ENCODE peak calls at places on chromosomes 4 and X, in seven cellular contexts. R is RWPE1, K is small intestine, C is fibroblast of the conjunctiva, U is NCI-H1694 treated with DMSO at 0.1 percent for 48 hours, G is NCI-H1417, P is tibial artery. H is an unnamed sample.
A peak's percentile ranks its signal among the peaks of the same experiment; 100 is the strongest.

GRCh38 chr4:113574636-113575103 is 186.9 kb downstream of the CAMK2D start:
- DNase-seq in R (no peak), K (no peak), C (peak; percentile 71), U (peak; percentile 51), G (no peak), P (no peak), H (no peak)

GRCh38 chr4:81565137-81565870 is 93.6 kb upstream of the RASGEF1B start:
- DNase-seq in R (no peak), K (peak; percentile 56), C (no peak), U (no peak), G (no peak), P (peak; percentile 89), H (peak; percentile 29)

GRCh38 chrX:459611-460010 is 72.9 kb upstream of the PPP2R3B start:
- DNase-seq in R (no peak), K (no peak), C (no peak), U (no peak), G (no peak), P (no peak), H (no peak)

GRCh38 chr4:125433453-125433852 is 118.7 kb downstream of the FAT4 start:
- DNase-seq in R (no peak), K (no peak), C (peak; percentile 2), U (no peak), G (no peak), P (no peak), H (no peak)

GRCh38 chr4:72360075-72360474 is 208.9 kb downstream of the ADAMTS3 start:
- DNase-seq in R (no peak), K (no peak), C (no peak), U (no peak), G (no peak), P (no peak), H (no peak)

GRCh38 chrX:97850911-97851310 is 967.2 kb downstream of the RPA4 start:
- DNase-seq in R (no peak), K (no peak), C (no peak), U (no peak), G (no peak), P (no peak), H (no peak)

GRCh38 chr4:162586266-162586665 is 422.5 kb upstream of the FSTL5 start:
- DNase-seq in R (no peak), K (no peak), C (no peak), U (no peak), G (no peak), P (no peak), H (no peak)

GRCh38 chr4:164956766-164957643 is 20.5 kb downstream of the TRIM61 start:
- DNase-seq in R (peak; percentile 87), K (peak; percentile 75), C (peak; percentile 47), U (no peak), G (no peak), P (peak; percentile 79), H (peak; percentile 59)

GRCh38 chr4:55635760-55636621 is at the start of gene NMU:
- DNase-seq in R (peak; percentile 56), K (peak; percentile 13), C (no peak), U (peak; percentile 35), G (peak; percentile 31), P (peak; percentile 63), H (peak; percentile 66)

GRCh38 chrX:41442824-41443560 is 4.2 kb upstream of the NYX start:
- DNase-seq in R (no peak), K (no peak), C (no peak), U (no peak), G (no peak), P (no peak), H (peak; percentile 23)

GRCh38 chrX:100995469-100995868 is 26.0 kb downstream of the ARL13A start:
- DNase-seq in R (peak; percentile 50), K (no peak), C (peak; percentile 16), U (no peak), G (no peak), P (no peak), H (no peak)

GRCh38 chr4:110602061-110602460 is 20.8 kb downstream of the PITX2 start:
- DNase-seq in R (no peak), K (no peak), C (no peak), U (no peak), G (no peak), P (no peak), H (no peak)

GRCh38 chr4:114807759-114808404 is 209.3 kb downstream of the UGT8 start:
- DNase-seq in R (peak; percentile 41), K (peak; percentile 49), C (peak; percentile 9), U (no peak), G (peak; percentile 26), P (no peak), H (peak; percentile 74)

GRCh38 chr4:41363384-41363981 is 106.8 kb downstream of the UCHL1 start:
- DNase-seq in R (peak; percentile 42), K (no peak), C (peak; percentile 22), U (no peak), G (no peak), P (peak; percentile 75), H (no peak)

GRCh38 chr4:4443821-4444220 is 56.9 kb downstream of the NSG1 start:
- DNase-seq in R (no peak), K (no peak), C (no peak), U (no peak), G (no peak), P (no peak), H (no peak)

GRCh38 chrX:154021131-154021611 is 1.5 kb upstream of the IRAK1 start:
- DNase-seq in R (no peak), K (no peak), C (no peak), U (no peak), G (no peak), P (no peak), H (no peak)

GRCh38 chr4:113603926-113604325 is 157.6 kb downstream of the CAMK2D start:
- DNase-seq in R (no peak), K (no peak), C (no peak), U (no peak), G (no peak), P (no peak), H (no peak)

GRCh38 chrX:118221257-118221656 is 104.6 kb upstream of the KLHL13 start:
- DNase-seq in R (no peak), K (no peak), C (no peak), U (no peak), G (no peak), P (no peak), H (no peak)

GRCh38 chrX:153829799-153830631 is at the start of gene PDZD4:
- DNase-seq in R (no peak), K (no peak), C (no peak), U (no peak), G (peak; percentile 30), P (no peak), H (peak; percentile 53)

H was measured in iPS-NIHi11.